ENCODE peak calls at places on chromosomes 5 and 9, in seven cellular contexts. R, S, Y, L, M, T and A are unnamed samples. For H3K27me3, the result is how much of the 10 kb centered on the place peaks cover.

GRCh38 chr5:95841914-95842812 is 19.6 kb upstream of the GLRX start:
- DNase-seq in R (peak), S (no peak), Y (no peak), L (no peak), M (no peak), T (no peak), A (no peak)

GRCh38 chr5:79971156-79971555 is 19.9 kb downstream of the MTX3 start:
- DNase-seq in R (no peak), S (no peak), Y (no peak), L (no peak), M (no peak), T (no peak), A (no peak)

GRCh38 chr5:80738466-80738865 is 83.7 kb upstream of the DHFR start:
- DNase-seq in R (no peak), S (no peak), Y (peak), L (no peak), M (no peak), T (no peak), A (no peak)

GRCh38 chr5:124088289-124089064 is 576.5 kb downstream of the CSNK1G3 start:
- DNase-seq in R (no peak), S (no peak), Y (no peak), L (no peak), M (no peak), T (no peak), A (no peak)

GRCh38 chr5:84729326-84729725 is 344.6 kb upstream of the EDIL3 start:
- DNase-seq in R (no peak), S (no peak), Y (no peak), L (no peak), M (no peak), T (no peak), A (no peak)

GRCh38 chr5:169027456-169028118 is 273.4 kb downstream of the SLIT3 start:
- DNase-seq in R (no peak), S (no peak), Y (no peak), L (no peak), M (no peak), T (no peak), A (no peak)

GRCh38 chr5:126354012-126354856 is 69.0 kb upstream of the GRAMD2B start:
- DNase-seq in R (peak), S (peak), Y (peak), L (peak), M (no peak), T (peak), A (peak)

GRCh38 chr5:126450388-126450787 is 27.2 kb downstream of the GRAMD2B start:
- DNase-seq in R (no peak), S (peak), Y (no peak), L (no peak), M (no peak), T (no peak), A (no peak)

GRCh38 chr5:135364416-135365262 is 34.4 kb downstream of the MACROH2A1 start:
- DNase-seq in R (no peak), S (no peak), Y (no peak), L (no peak), M (no peak), T (no peak), A (no peak)

DNA sequence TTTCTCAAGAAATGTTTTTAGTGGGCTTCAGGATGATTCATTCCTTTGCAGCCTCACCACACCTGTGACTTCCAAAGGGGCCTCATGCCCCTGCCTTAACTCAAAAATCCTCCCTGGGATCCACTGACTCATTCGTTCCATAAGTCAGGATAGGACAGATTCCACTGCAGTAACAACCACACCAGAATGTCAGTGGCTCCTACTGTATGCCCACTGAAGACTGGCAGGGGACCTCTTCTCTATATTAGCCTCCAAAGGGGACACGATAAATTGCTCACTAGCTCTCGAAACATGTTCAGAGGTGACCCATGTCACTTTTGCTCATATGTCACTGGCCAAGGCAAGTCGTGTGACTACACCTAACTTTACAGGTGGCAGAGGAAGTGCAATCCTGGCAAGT is 25.7 kb upstream of the LHX2 start:
- DNase-seq in R (no peak), S (no peak), Y (no peak), L (no peak), M (no peak), T (no peak), A (no peak)
- H3K27me3 ChIP-seq in R (under half), S (under half), Y (half or more), L (under half), M (under half), T (under half), A (under half)

GRCh38 chr5:145991044-145991575 is 54.7 kb downstream of the SH3RF2 start:
- DNase-seq in R (no peak), S (no peak), Y (no peak), L (no peak), M (no peak), T (no peak), A (no peak)
- TF ChIP-seq SIN3A in R (no peak), S (no peak), Y (no peak), L (no peak), M (no peak), T (no peak), A (no peak)

GRCh38 chr9:113885183-113886002 is 9.3 kb downstream of the ZNF618 start:
- DNase-seq in R (no peak), S (no peak), Y (no peak), L (no peak), M (no peak), T (no peak), A (no peak)

GRCh38 chr9:113887436-113887835 is 11.3 kb downstream of the ZNF618 start:
- DNase-seq in R (no peak), S (no peak), Y (no peak), L (no peak), M (peak), T (no peak), A (no peak)

GRCh38 chr9:113886471-113886870 is 10.4 kb downstream of the ZNF618 start:
- DNase-seq in R (no peak), S (no peak), Y (no peak), L (no peak), M (no peak), T (no peak), A (no peak)

GRCh38 chr9:113886933-113887332 is 10.8 kb downstream of the ZNF618 start:
- DNase-seq in R (no peak), S (no peak), Y (no peak), L (no peak), M (peak), T (no peak), A (no peak)

DNA sequence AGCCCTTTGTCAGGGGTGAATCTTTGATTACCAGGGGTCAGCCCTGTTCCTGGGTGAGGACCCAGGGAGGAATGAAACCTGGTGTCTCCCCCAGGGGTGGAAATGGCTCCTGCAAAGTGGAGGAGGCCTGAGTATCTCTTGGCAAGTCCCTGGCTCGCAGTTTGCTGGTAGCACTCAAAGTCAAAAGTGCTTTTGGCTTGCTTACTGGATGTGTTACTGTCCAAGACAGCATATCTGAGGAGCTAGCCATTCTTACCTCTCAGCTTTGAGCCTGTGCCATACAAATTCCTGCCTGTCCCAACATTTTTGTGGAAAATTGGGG is 9.9 kb downstream of the ZNF618 start:
- DNase-seq in R (no peak), S (no peak), Y (no peak), L (no peak), M (no peak), T (no peak), A (no peak)
- H3K4me3 ChIP-seq in R (no peak), S (no peak), Y (peak), L (no peak), M (no peak), T (no peak), A (no peak)

GRCh38 chr9:14343948-14344547 is 30.1 kb upstream of the NFIB start:
- DNase-seq in R (no peak), S (no peak), Y (peak), L (no peak), M (no peak), T (no peak), A (no peak)
- H3K27me3 ChIP-seq in R (under half), S (under half), Y (under half), L (under half), M (under half), T (under half), A (under half)

GRCh38 chr5:138503487-138504270 is 38.4 kb downstream of the EGR1 start:
- DNase-seq in R (peak), S (peak), Y (peak), L (peak), M (no peak), T (peak), A (peak)

GRCh38 chr5:138502521-138502920 is 37.2 kb downstream of the EGR1 start:
- DNase-seq in R (no peak), S (no peak), Y (no peak), L (no peak), M (no peak), T (no peak), A (no peak)

GRCh38 chr5:138495351-138495750 is 30.1 kb downstream of the EGR1 start:
- DNase-seq in R (no peak), S (no peak), Y (no peak), L (no peak), M (no peak), T (no peak), A (no peak)

GRCh38 chr5:138502121-138502520 is 36.8 kb downstream of the EGR1 start:
- DNase-seq in R (no peak), S (no peak), Y (no peak), L (no peak), M (no peak), T (no peak), A (no peak)

GRCh38 chr5:138498381-138498780 is 33.1 kb downstream of the EGR1 start:
- DNase-seq in R (no peak), S (no peak), Y (no peak), L (no peak), M (no peak), T (no peak), A (no peak)
- TF ChIP-seq SIN3A in R (no peak), S (no peak), Y (no peak), L (no peak), M (no peak), T (no peak), A (no peak)